ENCODE peak calls at places on chromosome X, in four cellular contexts. B is MV-4-11; L is kidney epithelial cell; A is activated CD8-positive, alpha-beta T cell treated with anti-CD3 and anti-CD28 coated beads, Interleukin-2, amount 10 ng/mL, durations not matched to agents 7 days and 5 days. H is an unnamed sample.

GRCh38 chrX:23786268-23786815 is 3.4 kb downstream of the SAT1 start:
- DNase-seq in B (no peak), L (no peak), A (no peak), H (no peak)

GRCh38 chrX:155026727-155027508 is at the start of gene FUNDC2:
- DNase-seq in B (peak; percentile 92), L (peak; percentile 63), A (peak; percentile 95), H (peak; percentile 90)

GRCh38 chrX:34546366-34546765 is 110.7 kb downstream of the TMEM47 start:
- DNase-seq in B (peak; percentile 18), L (no peak), A (no peak), H (no peak)

GRCh38 chrX:139691493-139691842 is 16.5 kb downstream of the MCF2 start:
- DNase-seq in B (no peak), L (no peak), A (no peak), H (no peak)

GRCh38 chrX:101108293-101108692 is 10.3 kb downstream of the CENPI start:
- DNase-seq in B (no peak), L (no peak), A (no peak), H (peak; percentile 77)

GRCh38 chrX:67893931-67894330 is 350.1 kb downstream of the AR start:
- DNase-seq in B (no peak), L (no peak), A (no peak), H (peak; percentile 3)

GRCh38 chrX:111869639-111870034 is 6.3 kb upstream of the TRPC5OS start:
- DNase-seq in B (peak; percentile 1), L (no peak), A (peak; percentile 21), H (peak; percentile 63)

GRCh38 chrX:70664726-70665125 is 220.1 kb downstream of the DLG3 start:
- DNase-seq in B (peak; percentile 0), L (peak; percentile 4), A (no peak), H (peak; percentile 30)

GRCh38 chrX:314781-315595 is 3.6 kb downstream of the GTPBP6 start:
- DNase-seq in B (no peak), L (no peak), A (no peak), H (no peak)

GRCh38 chrX:52271212-52271611 is 86.5 kb downstream of the MAGED4 start:
- DNase-seq in B (peak; percentile 22), L (no peak), A (peak; percentile 24), H (no peak)

GRCh38 chrX:48919360-48919821 is 567 bp upstream of the PIM2 start:
- DNase-seq in B (no peak), L (no peak), A (no peak), H (no peak)

GRCh38 chrX:82782014-82782413 is 726.1 kb upstream of the POU3F4 start:
- DNase-seq in B (no peak), L (no peak), A (no peak), H (no peak)

GRCh38 chrX:46722742-46723568 is 36.0 kb downstream of the SLC9A7 start:
- DNase-seq in B (no peak), L (no peak), A (no peak), H (peak; percentile 21)

GRCh38 chrX:132217203-132218073 is 1.8 kb downstream of the RAP2C start:
- DNase-seq in B (peak; percentile 64), L (peak; percentile 12), A (peak; percentile 84), H (peak; percentile 75)

GRCh38 chrX:17024896-17025295 is 78.4 kb downstream of the REPS2 start:
- DNase-seq in B (no peak), L (peak; percentile 39), A (no peak), H (no peak)

GRCh38 chrX:118498351-118498750 is 2.7 kb downstream of the DOCK11 start:
- DNase-seq in B (no peak), L (no peak), A (no peak), H (no peak)

GRCh38 chrX:132615396-132616131 is 126.7 kb upstream of the MBNL3 start:
- DNase-seq in B (peak; percentile 8), L (no peak), A (peak; percentile 52), H (peak; percentile 12)

GRCh38 chrX:13087322-13088154 is 43.1 kb upstream of the FAM9C start:
- DNase-seq in B (peak; percentile 92), L (peak; percentile 71), A (peak; percentile 81), H (peak; percentile 70)

GRCh38 chrX:95056901-95057300 is 1382.9 kb downstream of the FAM133A start:
- DNase-seq in B (no peak), L (no peak), A (no peak), H (peak; percentile 4)